ENCODE peak calls at places on chromosomes 1 and 21, in six cellular contexts. One of them, this sample, is unnamed.

GRCh38 chr1:57483954-57484353 is 60.1 kb upstream of the DAB1 start:
- ATAC-seq in activated CD8-positive, alpha-beta T cell treated with anti-CD3 and anti-CD28 coated beads for 36 hours: no peak
- ATAC-seq in pancreas: no peak
- ATAC-seq in central memory CD8-positive, alpha-beta T cell: no peak
- ATAC-seq in upper lobe of left lung: no peak
- ATAC-seq in heart right ventricle: no peak
- ATAC-seq in this sample: no peak

GRCh38 chr1:53198241-53198651 is 1.6 kb downstream of the CPT2 start:
- ATAC-seq in activated CD8-positive, alpha-beta T cell treated with anti-CD3 and anti-CD28 coated beads for 36 hours: no peak
- ATAC-seq in pancreas: no peak
- ATAC-seq in central memory CD8-positive, alpha-beta T cell: no peak
- ATAC-seq in upper lobe of left lung: peak
- ATAC-seq in heart right ventricle: peak
- ATAC-seq in this sample: no peak

GRCh38 chr1:97138515-97139032 is 417.0 kb downstream of the PTBP2 start:
- ATAC-seq in activated CD8-positive, alpha-beta T cell treated with anti-CD3 and anti-CD28 coated beads for 36 hours: peak
- ATAC-seq in pancreas: peak
- ATAC-seq in central memory CD8-positive, alpha-beta T cell: no peak
- ATAC-seq in upper lobe of left lung: no peak
- ATAC-seq in heart right ventricle: peak
- ATAC-seq in this sample: no peak

GRCh38 chr1:156298852-156299357 is at the start of gene VHLL:
- ATAC-seq in activated CD8-positive, alpha-beta T cell treated with anti-CD3 and anti-CD28 coated beads for 36 hours: no peak
- ATAC-seq in pancreas: no peak
- ATAC-seq in central memory CD8-positive, alpha-beta T cell: no peak
- ATAC-seq in upper lobe of left lung: no peak
- ATAC-seq in heart right ventricle: no peak
- ATAC-seq in this sample: no peak

GRCh38 chr1:111441573-111442192 is 7.4 kb downstream of the WDR77 start:
- ATAC-seq in activated CD8-positive, alpha-beta T cell treated with anti-CD3 and anti-CD28 coated beads for 36 hours: peak
- ATAC-seq in pancreas: no peak
- ATAC-seq in central memory CD8-positive, alpha-beta T cell: peak
- ATAC-seq in upper lobe of left lung: no peak
- ATAC-seq in heart right ventricle: peak
- ATAC-seq in this sample: no peak

GRCh38 chr21:36909901-36910561 is 56.4 kb downstream of the HLCS start:
- ATAC-seq in activated CD8-positive, alpha-beta T cell treated with anti-CD3 and anti-CD28 coated beads for 36 hours: peak
- ATAC-seq in pancreas: no peak
- ATAC-seq in central memory CD8-positive, alpha-beta T cell: no peak
- ATAC-seq in upper lobe of left lung: peak
- ATAC-seq in heart right ventricle: no peak
- ATAC-seq in this sample: no peak

GRCh38 chr1:172698224-172698623 is 39.3 kb downstream of the FASLG start:
- ATAC-seq in activated CD8-positive, alpha-beta T cell treated with anti-CD3 and anti-CD28 coated beads for 36 hours: peak
- ATAC-seq in pancreas: no peak
- ATAC-seq in central memory CD8-positive, alpha-beta T cell: peak
- ATAC-seq in upper lobe of left lung: no peak
- ATAC-seq in heart right ventricle: no peak
- ATAC-seq in this sample: no peak

GRCh38 chr1:173507205-173507846 is 30.2 kb downstream of the PRDX6 start:
- ATAC-seq in activated CD8-positive, alpha-beta T cell treated with anti-CD3 and anti-CD28 coated beads for 36 hours: no peak
- ATAC-seq in pancreas: no peak
- ATAC-seq in central memory CD8-positive, alpha-beta T cell: no peak
- ATAC-seq in upper lobe of left lung: peak
- ATAC-seq in heart right ventricle: no peak
- ATAC-seq in this sample: peak

GRCh38 chr1:69755647-69756046 is 187.9 kb downstream of the LRRC7 start:
- ATAC-seq in activated CD8-positive, alpha-beta T cell treated with anti-CD3 and anti-CD28 coated beads for 36 hours: no peak
- ATAC-seq in pancreas: no peak
- ATAC-seq in central memory CD8-positive, alpha-beta T cell: no peak
- ATAC-seq in upper lobe of left lung: no peak
- ATAC-seq in heart right ventricle: no peak
- ATAC-seq in this sample: no peak

GRCh38 chr1:1535298-1535988 is 5.0 kb downstream of the TMEM240 start:
- ATAC-seq in activated CD8-positive, alpha-beta T cell treated with anti-CD3 and anti-CD28 coated beads for 36 hours: no peak
- ATAC-seq in pancreas: no peak
- ATAC-seq in central memory CD8-positive, alpha-beta T cell: no peak
- ATAC-seq in upper lobe of left lung: no peak
- ATAC-seq in heart right ventricle: no peak
- ATAC-seq in this sample: no peak

GRCh38 chr1:218400624-218401023 is 55.5 kb downstream of the TGFB2 start:
- ATAC-seq in activated CD8-positive, alpha-beta T cell treated with anti-CD3 and anti-CD28 coated beads for 36 hours: no peak
- ATAC-seq in pancreas: no peak
- ATAC-seq in central memory CD8-positive, alpha-beta T cell: no peak
- ATAC-seq in upper lobe of left lung: no peak
- ATAC-seq in heart right ventricle: no peak
- ATAC-seq in this sample: no peak